ENCODE peak calls at places on chromosome 12, in nine cellular contexts. One of them, this sample, is unnamed.

GRCh38 chr12:3872800-3873636 is at the start of gene PARP11:
- DNase-seq in aorta: peak
- DNase-seq in sigmoid colon: peak
- DNase-seq in heart right ventricle: peak
- DNase-seq in ovary: peak
- DNase-seq in tibial artery: peak
- DNase-seq in endothelial cell of umbilical vein: peak
- DNase-seq in Jurkat, Clone E6-1: peak
- DNase-seq in mucosa of descending colon: peak
- DNase-seq in this sample: peak

GRCh38 chr12:110157539-110157938 is 33.4 kb downstream of the IFT81 start:
- DNase-seq in aorta: no peak
- DNase-seq in sigmoid colon: no peak
- DNase-seq in heart right ventricle: no peak
- DNase-seq in ovary: no peak
- DNase-seq in tibial artery: no peak
- DNase-seq in endothelial cell of umbilical vein: no peak
- DNase-seq in Jurkat, Clone E6-1: no peak
- DNase-seq in mucosa of descending colon: no peak
- DNase-seq in this sample: no peak

GRCh38 chr12:67326637-67327036 is 57.5 kb downstream of the CAND1 start:
- DNase-seq in aorta: no peak
- DNase-seq in sigmoid colon: no peak
- DNase-seq in heart right ventricle: no peak
- DNase-seq in ovary: no peak
- DNase-seq in tibial artery: no peak
- DNase-seq in endothelial cell of umbilical vein: no peak
- DNase-seq in Jurkat, Clone E6-1: no peak
- DNase-seq in mucosa of descending colon: no peak
- DNase-seq in this sample: no peak

GRCh38 chr12:97643961-97644360 is 181.4 kb downstream of the RMST start:
- DNase-seq in aorta: no peak
- DNase-seq in sigmoid colon: no peak
- DNase-seq in heart right ventricle: no peak
- DNase-seq in ovary: no peak
- DNase-seq in tibial artery: no peak
- DNase-seq in endothelial cell of umbilical vein: no peak
- DNase-seq in Jurkat, Clone E6-1: no peak
- DNase-seq in mucosa of descending colon: no peak
- DNase-seq in this sample: no peak

GRCh38 chr12:81465191-81465590 is 294.0 kb downstream of the PPFIA2 start:
- DNase-seq in aorta: no peak
- DNase-seq in sigmoid colon: no peak
- DNase-seq in heart right ventricle: no peak
- DNase-seq in ovary: no peak
- DNase-seq in tibial artery: no peak
- DNase-seq in endothelial cell of umbilical vein: no peak
- DNase-seq in Jurkat, Clone E6-1: no peak
- DNase-seq in mucosa of descending colon: no peak
- DNase-seq in this sample: no peak

GRCh38 chr12:124695861-124696260 is 128.4 kb upstream of the NCOR2 start:
- DNase-seq in aorta: peak
- DNase-seq in sigmoid colon: no peak
- DNase-seq in heart right ventricle: peak
- DNase-seq in ovary: no peak
- DNase-seq in tibial artery: no peak
- DNase-seq in endothelial cell of umbilical vein: no peak
- DNase-seq in Jurkat, Clone E6-1: no peak
- DNase-seq in mucosa of descending colon: no peak
- DNase-seq in this sample: peak

GRCh38 chr12:54683388-54683787 is 35.2 kb upstream of the DCD start:
- DNase-seq in aorta: no peak
- DNase-seq in sigmoid colon: no peak
- DNase-seq in heart right ventricle: no peak
- DNase-seq in ovary: no peak
- DNase-seq in tibial artery: no peak
- DNase-seq in endothelial cell of umbilical vein: no peak
- DNase-seq in Jurkat, Clone E6-1: no peak
- DNase-seq in mucosa of descending colon: no peak
- DNase-seq in this sample: no peak

GRCh38 chr12:2290516-2291065 is 237.8 kb downstream of the CACNA1C start:
- DNase-seq in aorta: no peak
- DNase-seq in sigmoid colon: peak
- DNase-seq in heart right ventricle: no peak
- DNase-seq in ovary: no peak
- DNase-seq in tibial artery: no peak
- DNase-seq in endothelial cell of umbilical vein: no peak
- DNase-seq in Jurkat, Clone E6-1: no peak
- DNase-seq in mucosa of descending colon: no peak
- DNase-seq in this sample: no peak

GRCh38 chr12:104463371-104463770 is 6.6 kb downstream of the CHST11 start:
- DNase-seq in aorta: no peak
- DNase-seq in sigmoid colon: no peak
- DNase-seq in heart right ventricle: no peak
- DNase-seq in ovary: no peak
- DNase-seq in tibial artery: no peak
- DNase-seq in endothelial cell of umbilical vein: no peak
- DNase-seq in Jurkat, Clone E6-1: no peak
- DNase-seq in mucosa of descending colon: no peak
- DNase-seq in this sample: no peak
- H3K4me3 ChIP-seq in aorta: no peak
- H3K4me3 ChIP-seq in sigmoid colon: no peak
- H3K4me3 ChIP-seq in heart right ventricle: no peak
- H3K4me3 ChIP-seq in ovary: no peak
- H3K4me3 ChIP-seq in tibial artery: no peak
- H3K4me3 ChIP-seq in endothelial cell of umbilical vein: no peak
- H3K4me3 ChIP-seq in Jurkat, Clone E6-1: no peak
- H3K4me3 ChIP-seq in mucosa of descending colon: no peak
- H3K4me3 ChIP-seq in this sample: no peak

DNA sequence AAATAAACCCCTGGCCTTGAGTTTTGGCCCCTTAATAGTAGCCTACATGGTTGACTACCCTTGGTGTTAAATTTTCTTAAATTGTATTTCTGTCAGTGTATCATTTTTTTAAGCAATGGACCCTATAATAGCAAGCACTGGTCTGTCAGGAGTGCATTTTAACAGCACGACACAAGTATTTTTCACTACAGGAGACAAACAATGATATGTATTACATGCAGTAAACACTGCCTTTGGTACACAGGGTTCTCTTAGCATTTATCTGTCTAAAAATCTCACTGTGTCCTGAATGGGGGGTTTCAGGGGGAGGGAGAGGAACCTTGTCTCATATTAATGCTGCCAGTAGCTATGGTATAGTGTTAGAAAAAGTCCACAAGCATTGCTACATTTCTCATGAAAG is 18.4 kb downstream of the LMO3 start:
- DNase-seq in aorta: no peak
- DNase-seq in sigmoid colon: no peak
- DNase-seq in heart right ventricle: no peak
- DNase-seq in ovary: no peak
- DNase-seq in tibial artery: no peak
- DNase-seq in endothelial cell of umbilical vein: no peak
- DNase-seq in Jurkat, Clone E6-1: no peak
- DNase-seq in mucosa of descending colon: no peak
- DNase-seq in this sample: no peak
- H3K4me3 ChIP-seq in aorta: no peak
- H3K4me3 ChIP-seq in sigmoid colon: peak
- H3K4me3 ChIP-seq in heart right ventricle: no peak
- H3K4me3 ChIP-seq in ovary: no peak
- H3K4me3 ChIP-seq in tibial artery: no peak
- H3K4me3 ChIP-seq in endothelial cell of umbilical vein: no peak
- H3K4me3 ChIP-seq in Jurkat, Clone E6-1: no peak
- H3K4me3 ChIP-seq in mucosa of descending colon: no peak
- H3K4me3 ChIP-seq in this sample: no peak

GRCh38 chr12:76265424-76266180 is 82.6 kb downstream of the BBS10 start:
- DNase-seq in aorta: no peak
- DNase-seq in sigmoid colon: no peak
- DNase-seq in heart right ventricle: no peak
- DNase-seq in ovary: no peak
- DNase-seq in tibial artery: no peak
- DNase-seq in endothelial cell of umbilical vein: peak
- DNase-seq in Jurkat, Clone E6-1: no peak
- DNase-seq in mucosa of descending colon: no peak
- DNase-seq in this sample: no peak
- H3K4me3 ChIP-seq in aorta: no peak
- H3K4me3 ChIP-seq in sigmoid colon: no peak
- H3K4me3 ChIP-seq in heart right ventricle: no peak
- H3K4me3 ChIP-seq in ovary: no peak
- H3K4me3 ChIP-seq in tibial artery: no peak
- H3K4me3 ChIP-seq in endothelial cell of umbilical vein: no peak
- H3K4me3 ChIP-seq in Jurkat, Clone E6-1: no peak
- H3K4me3 ChIP-seq in mucosa of descending colon: no peak
- H3K4me3 ChIP-seq in this sample: no peak

DNA sequence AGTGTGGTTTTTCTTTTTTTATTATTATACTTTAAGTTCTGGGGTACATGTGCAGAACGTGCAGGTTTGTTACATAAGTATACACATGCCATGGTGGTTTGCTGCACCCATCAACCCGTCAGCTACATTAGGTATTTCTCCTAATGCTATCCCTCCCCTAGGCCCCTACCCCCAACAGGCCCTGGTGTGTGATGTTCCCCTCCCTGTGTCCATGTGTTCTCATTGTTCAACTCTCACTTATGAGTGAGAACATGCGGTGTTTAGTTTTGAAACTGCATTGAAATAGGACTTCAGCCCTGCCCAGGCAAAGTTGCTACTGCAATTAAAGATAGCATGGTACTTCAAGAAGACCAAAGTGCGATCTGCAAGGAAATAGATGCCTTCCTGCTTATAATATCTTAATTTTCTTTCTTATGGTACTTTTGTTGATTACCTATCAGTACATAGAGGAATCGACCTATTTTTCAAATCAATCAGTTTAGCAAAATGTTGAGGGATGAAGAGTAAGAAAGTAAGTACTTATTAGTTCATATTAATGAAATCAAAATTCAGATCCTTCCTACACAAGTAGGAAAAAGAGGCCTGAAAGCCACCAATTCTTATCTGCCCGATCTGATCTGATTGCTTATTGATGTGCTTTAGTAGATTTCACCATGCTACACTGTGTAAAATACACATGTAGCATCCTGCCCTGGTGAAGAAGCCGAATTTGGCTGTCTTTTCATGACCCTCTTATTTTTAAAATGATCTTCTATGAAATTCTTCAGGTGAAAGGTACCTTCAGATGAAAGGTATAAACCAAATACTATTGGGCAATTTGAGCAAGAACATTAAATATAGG is 1.6 kb downstream of the LTA4H start:
- DNase-seq in aorta: no peak
- DNase-seq in sigmoid colon: no peak
- DNase-seq in heart right ventricle: no peak
- DNase-seq in ovary: no peak
- DNase-seq in tibial artery: no peak
- DNase-seq in endothelial cell of umbilical vein: peak
- DNase-seq in Jurkat, Clone E6-1: no peak
- DNase-seq in mucosa of descending colon: peak
- DNase-seq in this sample: no peak
- H3K4me3 ChIP-seq in aorta: no peak
- H3K4me3 ChIP-seq in sigmoid colon: peak
- H3K4me3 ChIP-seq in heart right ventricle: peak
- H3K4me3 ChIP-seq in ovary: no peak
- H3K4me3 ChIP-seq in tibial artery: peak
- H3K4me3 ChIP-seq in endothelial cell of umbilical vein: peak
- H3K4me3 ChIP-seq in Jurkat, Clone E6-1: no peak
- H3K4me3 ChIP-seq in mucosa of descending colon: no peak
- H3K4me3 ChIP-seq in this sample: peak

DNA sequence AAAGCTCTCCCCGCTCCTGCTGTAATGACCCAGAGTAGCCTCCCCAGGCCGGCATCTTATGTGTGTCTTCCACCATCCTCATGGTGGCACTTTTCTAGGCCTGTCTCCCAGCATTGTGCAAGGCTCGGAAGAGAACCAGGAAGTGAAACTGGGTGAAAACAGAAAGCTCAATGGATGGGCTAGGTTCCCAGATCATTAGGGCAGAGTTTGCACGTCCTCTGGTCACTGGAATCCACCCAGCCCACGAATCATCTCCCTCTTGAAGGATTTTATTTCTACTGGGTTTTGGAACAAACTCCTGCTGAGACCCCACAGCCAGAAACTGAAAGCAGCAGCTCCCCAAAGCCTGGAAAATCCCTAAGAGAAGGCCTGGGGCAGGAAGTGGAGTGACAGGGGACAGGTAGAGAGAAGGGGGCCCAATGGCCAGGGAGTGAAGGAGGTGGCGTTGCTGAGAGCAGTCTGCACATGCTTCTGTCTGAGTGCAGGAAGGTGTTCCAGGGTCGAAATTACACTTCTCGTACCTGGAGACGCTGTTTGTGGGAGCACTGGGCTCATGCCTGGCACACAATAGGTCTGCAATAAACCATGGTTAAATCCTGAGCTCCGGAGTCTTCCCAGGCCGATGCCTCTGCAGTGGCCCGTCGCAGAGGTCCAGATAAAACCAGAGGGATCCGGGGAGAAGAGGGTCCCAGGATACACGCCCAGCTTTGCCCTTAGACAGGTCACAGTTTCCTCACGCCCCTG is 15.6 kb downstream of the ACVRL1 start:
- DNase-seq in aorta: peak
- DNase-seq in sigmoid colon: peak
- DNase-seq in heart right ventricle: peak
- DNase-seq in ovary: no peak
- DNase-seq in tibial artery: peak
- DNase-seq in endothelial cell of umbilical vein: peak
- DNase-seq in Jurkat, Clone E6-1: no peak
- DNase-seq in mucosa of descending colon: peak
- DNase-seq in this sample: no peak
- H3K4me3 ChIP-seq in aorta: no peak
- H3K4me3 ChIP-seq in sigmoid colon: peak
- H3K4me3 ChIP-seq in heart right ventricle: peak
- H3K4me3 ChIP-seq in ovary: no peak
- H3K4me3 ChIP-seq in tibial artery: no peak
- H3K4me3 ChIP-seq in endothelial cell of umbilical vein: no peak
- H3K4me3 ChIP-seq in Jurkat, Clone E6-1: no peak
- H3K4me3 ChIP-seq in mucosa of descending colon: no peak
- H3K4me3 ChIP-seq in this sample: no peak

GRCh38 chr12:48121522-48121921 is 2.4 kb downstream of the PFKM start:
- DNase-seq in aorta: no peak
- DNase-seq in sigmoid colon: no peak
- DNase-seq in heart right ventricle: no peak
- DNase-seq in ovary: no peak
- DNase-seq in tibial artery: no peak
- DNase-seq in endothelial cell of umbilical vein: no peak
- DNase-seq in Jurkat, Clone E6-1: no peak
- DNase-seq in mucosa of descending colon: no peak
- DNase-seq in this sample: no peak

GRCh38 chr12:48122065-48122834 is 3.1 kb downstream of the PFKM start:
- DNase-seq in aorta: no peak
- DNase-seq in sigmoid colon: no peak
- DNase-seq in heart right ventricle: peak
- DNase-seq in ovary: no peak
- DNase-seq in tibial artery: no peak
- DNase-seq in endothelial cell of umbilical vein: no peak
- DNase-seq in Jurkat, Clone E6-1: no peak
- DNase-seq in mucosa of descending colon: peak
- DNase-seq in this sample: no peak

GRCh38 chr12:48119834-48120195 is 651 bp downstream of the PFKM start:
- DNase-seq in aorta: no peak
- DNase-seq in sigmoid colon: no peak
- DNase-seq in heart right ventricle: no peak
- DNase-seq in ovary: no peak
- DNase-seq in tibial artery: no peak
- DNase-seq in endothelial cell of umbilical vein: no peak
- DNase-seq in Jurkat, Clone E6-1: no peak
- DNase-seq in mucosa of descending colon: no peak
- DNase-seq in this sample: no peak

GRCh38 chr12:48125985-48126384 is 6.8 kb downstream of the PFKM start:
- DNase-seq in aorta: no peak
- DNase-seq in sigmoid colon: no peak
- DNase-seq in heart right ventricle: peak
- DNase-seq in ovary: no peak
- DNase-seq in tibial artery: no peak
- DNase-seq in endothelial cell of umbilical vein: no peak
- DNase-seq in Jurkat, Clone E6-1: no peak
- DNase-seq in mucosa of descending colon: no peak
- DNase-seq in this sample: no peak

GRCh38 chr12:48123169-48123568 is 4.0 kb downstream of the PFKM start:
- DNase-seq in aorta: no peak
- DNase-seq in sigmoid colon: no peak
- DNase-seq in heart right ventricle: no peak
- DNase-seq in ovary: no peak
- DNase-seq in tibial artery: no peak
- DNase-seq in endothelial cell of umbilical vein: no peak
- DNase-seq in Jurkat, Clone E6-1: no peak
- DNase-seq in mucosa of descending colon: no peak
- DNase-seq in this sample: no peak
- H3K4me3 ChIP-seq in aorta: no peak
- H3K4me3 ChIP-seq in sigmoid colon: no peak
- H3K4me3 ChIP-seq in heart right ventricle: peak
- H3K4me3 ChIP-seq in ovary: no peak
- H3K4me3 ChIP-seq in tibial artery: no peak
- H3K4me3 ChIP-seq in endothelial cell of umbilical vein: no peak
- H3K4me3 ChIP-seq in Jurkat, Clone E6-1: no peak
- H3K4me3 ChIP-seq in mucosa of descending colon: no peak
- H3K4me3 ChIP-seq in this sample: no peak

This sample was measured in mammary epithelial cell.